ENCODE peak calls at places on chromosome 2, in seven cellular contexts. Y is GM23338, U is NCI-H446 treated with DMSO at 0.1 percent for 48 hours, G is A172, N is WERI-Rb-1, Z is cardiac septum, C is bronchial epithelial cell. K is an unnamed sample.

GRCh38 chr2:212027681-212028628 is 510.6 kb downstream of the ERBB4 start:
- DNase-seq in G (no peak), C (no peak), Z (no peak), Y (no peak), U (no peak), N (no peak), K (no peak)

GRCh38 chr2:212124597-212124996 is 414.0 kb downstream of the ERBB4 start:
- DNase-seq in Z (no peak), Y (no peak), U (no peak), G (peak; percentile 30), C (no peak), N (no peak), K (peak; percentile 14)

GRCh38 chr2:216160786-216161185 is 51.6 kb downstream of the XRCC5 start:
- DNase-seq in Z (no peak), Y (no peak), C (no peak), G (no peak), U (no peak), N (no peak), K (no peak)

GRCh38 chr2:127053731-127054603 is 53.0 kb downstream of the BIN1 start:
- DNase-seq in N (no peak), C (no peak), U (no peak), G (no peak), Z (no peak), Y (no peak), K (no peak)

GRCh38 chr2:205210494-205210893 is 471.8 kb upstream of the NRP2 start:
- DNase-seq in Z (no peak), C (no peak), Y (no peak), U (no peak), G (no peak), N (no peak), K (no peak)

GRCh38 chr2:43576983-43577892 is 18.6 kb downstream of the THADA start:
- DNase-seq in N (no peak), U (peak; percentile 33), Y (peak; percentile 61), G (peak; percentile 60), C (peak; percentile 66), Z (no peak), K (peak; percentile 69)

GRCh38 chr2:122001441-122001874 is 246.0 kb downstream of the TSN start:
- DNase-seq in Z (no peak), U (no peak), N (no peak), Y (no peak), C (no peak), G (no peak), K (no peak)

GRCh38 chr2:9809064-9809356 is 34.3 kb upstream of the TAF1B start:
- DNase-seq in Y (no peak), U (no peak), G (no peak), C (peak; percentile 85), N (no peak), Z (no peak), K (no peak)

GRCh38 chr2:237045449-237045848 is 40.2 kb upstream of the COPS8 start:
- DNase-seq in Y (no peak), Z (no peak), C (peak; percentile 10), G (no peak), U (no peak), N (no peak), K (no peak)

GRCh38 chr2:79120194-79120713 is at the start of gene REG1A:
- DNase-seq in U (no peak), C (no peak), Y (no peak), G (no peak), Z (no peak), N (no peak), K (no peak)

GRCh38 chr2:19845323-19845920 is 56.4 kb downstream of the TTC32 start:
- DNase-seq in C (no peak), Z (no peak), Y (no peak), U (no peak), N (no peak), G (no peak), K (no peak)

GRCh38 chr2:64837925-64838641 is 151.1 kb upstream of the SLC1A4 start:
- DNase-seq in U (no peak), G (peak; percentile 74), Z (no peak), Y (no peak), C (peak; percentile 92), N (no peak), K (peak; percentile 84)

GRCh38 chr2:16141641-16141921 is 201.2 kb downstream of the MYCN start:
- DNase-seq in U (no peak), Y (no peak), G (no peak), N (no peak), Z (no peak), C (no peak), K (no peak)

GRCh38 chr2:158464426-158465281 is 7.9 kb downstream of the PKP4 start:
- DNase-seq in Z (no peak), G (no peak), N (no peak), Y (peak; percentile 62), U (no peak), C (peak; percentile 19), K (peak; percentile 32)

GRCh38 chr2:129907256-129907973 is 72.1 kb upstream of the RAB6C start:
- DNase-seq in G (no peak), N (no peak), Y (no peak), U (no peak), Z (peak; percentile 59), C (no peak), K (no peak)

K was measured in MCF 10A.